ENCODE peak calls at places on chromosome 20, in eight cellular contexts. P is K562, L is HepG2, O is GM23338, S is HCT116, T is GM12878, F is H1, U is SK-N-SH. B is an unnamed sample.
A peak's percentile ranks its signal among the peaks of the same experiment; 100 is the strongest.

GRCh38 chr20:12535770-12536169 is 473.0 kb upstream of the SPTLC3 start:
- DNase-seq in P (no peak), L (no peak), O (peak; percentile 42), S (no peak), T (no peak), F (no peak), U (no peak), B (no peak)

GRCh38 chr20:58965270-58966064 is 15.6 kb upstream of the NELFCD start:
- DNase-seq in P (no peak), L (no peak), O (no peak), S (no peak), T (no peak), F (no peak), U (no peak), B (no peak)

GRCh38 chr20:19835533-19836222 is 77.6 kb downstream of the RIN2 start:
- DNase-seq in P (no peak), L (no peak), O (peak; percentile 51), S (no peak), T (no peak), F (no peak), U (peak; percentile 79), B (no peak)

GRCh38 chr20:63737690-63737939 is 1.2 kb downstream of the LIME1 start:
- DNase-seq in P (no peak), L (peak; percentile 60), O (peak; percentile 64), S (no peak), T (no peak), F (peak; percentile 57), U (peak; percentile 38), B (no peak)

GRCh38 chr20:57769756-57770155 is 59.9 kb upstream of the PMEPA1 start:
- DNase-seq in P (no peak), L (no peak), O (no peak), S (no peak), T (no peak), F (no peak), U (no peak), B (peak; percentile 61)

GRCh38 chr20:4435210-4435609 is 286.5 kb upstream of the PRND start:
- DNase-seq in P (no peak), L (no peak), O (no peak), S (no peak), T (no peak), F (no peak), U (no peak), B (no peak)

GRCh38 chr20:61526907-61527306 is 274.8 kb downstream of the CDH4 start:
- DNase-seq in P (no peak), L (no peak), O (no peak), S (no peak), T (no peak), F (no peak), U (no peak), B (no peak)

GRCh38 chr20:50111120-50111828 is 1.7 kb downstream of the UBE2V1 start:
- DNase-seq in P (peak; percentile 71), L (no peak), O (no peak), S (no peak), T (no peak), F (no peak), U (no peak), B (no peak)

GRCh38 chr20:11497543-11497942 is 420.1 kb upstream of the BTBD3 start:
- DNase-seq in P (no peak), L (no peak), O (peak; percentile 3), S (no peak), T (no peak), F (no peak), U (no peak), B (no peak)

GRCh38 chr20:25277941-25278521 is 30.1 kb downstream of the PYGB start:
- DNase-seq in P (no peak), L (no peak), O (no peak), S (no peak), T (no peak), F (peak; percentile 36), U (no peak), B (no peak)

GRCh38 chr20:48910360-48910781 is 11.1 kb upstream of the ARFGEF2 start:
- DNase-seq in P (no peak), L (no peak), O (no peak), S (no peak), T (no peak), F (no peak), U (no peak), B (peak; percentile 41)

GRCh38 chr20:20457392-20458126 is 89.7 kb downstream of the INSM1 start:
- DNase-seq in P (no peak), L (no peak), O (no peak), S (no peak), T (no peak), F (no peak), U (no peak), B (no peak)

GRCh38 chr20:46074006-46074405 is 15.8 kb downstream of the NCOA5 start:
- DNase-seq in P (no peak), L (no peak), O (peak; percentile 60), S (no peak), T (no peak), F (no peak), U (no peak), B (no peak)

GRCh38 chr20:54680872-54681297 is 205.5 kb downstream of the DOK5 start:
- DNase-seq in P (peak; percentile 61), L (peak; percentile 65), O (peak; percentile 73), S (peak; percentile 15), T (no peak), F (peak; percentile 70), U (peak; percentile 37), B (peak; percentile 42)

DNA sequence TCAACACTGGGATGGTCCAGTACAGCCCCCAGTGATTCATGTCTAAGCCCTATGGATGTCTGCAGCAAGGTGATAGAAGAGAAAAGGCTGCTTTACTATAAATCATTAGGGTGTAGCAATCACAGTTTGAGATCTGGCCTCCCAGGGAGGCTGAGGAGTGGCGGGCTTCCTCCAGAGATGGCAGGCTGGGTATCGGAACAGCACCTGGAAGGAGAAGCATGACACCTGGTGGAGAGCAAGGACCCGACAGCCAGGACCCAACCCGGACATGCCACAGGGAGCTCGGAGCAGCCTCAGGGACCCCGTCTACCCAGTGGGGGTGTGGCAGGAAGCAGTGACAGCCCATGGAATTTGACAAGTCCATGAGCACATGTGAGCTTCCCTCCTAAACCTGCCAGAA is 114.8 kb upstream of the CD93 start:
- DNase-seq in P (peak; percentile 60), L (peak; percentile 62), O (peak; percentile 85), S (peak; percentile 48), T (no peak), F (peak; percentile 70), U (peak; percentile 16), B (no peak)
- TF ChIP-seq CTCF in P (peak; percentile 80), L (peak; percentile 92), O (peak; percentile 64), S (peak; percentile 72), T (peak; percentile 40), F (peak; percentile 84), U (peak; percentile 51), B (peak; percentile 42)

GRCh38 chr20:36532822-36533221 is 8.5 kb upstream of the MYL9 start:
- DNase-seq in P (no peak), L (no peak), O (no peak), S (no peak), T (no peak), F (no peak), U (no peak), B (no peak)
- H3K4me2 ChIP-seq in P (no peak overlapping the region), L (no peak overlapping the region), O (no peak overlapping the region), S (no peak overlapping the region), T (no peak overlapping the region), F (no peak overlapping the region), U (no peak overlapping the region), B (no peak overlapping the region)

GRCh38 chr20:44711237-44711636 is 3.9 kb upstream of the CCN5 start:
- DNase-seq in P (no peak), L (no peak), O (no peak), S (no peak), T (no peak), F (no peak), U (no peak), B (no peak)
- TF ChIP-seq POLR2AphosphoS5 in P (no peak), L (no peak), O (no peak), S (no peak), T (no peak), F (no peak), U (no peak), B (no peak)

DNA sequence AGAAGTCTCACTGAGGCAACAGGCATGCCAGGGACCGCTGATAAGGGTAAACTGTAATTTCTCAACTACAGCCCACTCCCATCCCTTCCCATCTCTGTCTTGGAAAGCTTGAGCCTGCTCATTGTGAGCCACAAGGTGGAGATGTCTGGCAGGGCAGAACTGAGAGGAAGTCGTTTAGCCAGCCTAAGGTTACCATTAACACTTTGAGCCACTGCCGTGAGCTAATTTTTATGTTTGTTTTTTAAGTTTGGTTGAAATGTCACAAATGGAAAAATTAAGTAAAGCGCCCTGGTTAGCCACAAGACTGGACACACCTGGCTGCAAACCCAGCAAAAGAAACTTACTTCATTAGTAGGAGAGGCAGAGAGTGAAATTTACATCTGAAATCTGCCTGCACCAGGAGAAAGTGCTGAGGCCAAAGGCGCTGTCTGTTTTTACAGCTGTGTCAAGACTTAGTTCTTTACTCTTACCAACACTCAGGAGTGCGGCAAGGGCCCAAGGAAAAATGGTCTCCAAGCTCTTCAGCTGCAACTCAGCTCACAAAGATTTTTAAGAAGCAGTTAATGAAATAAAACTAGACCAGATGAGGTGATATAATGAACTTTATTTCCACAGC is 50.0 kb upstream of the FAM83C start:
- DNase-seq in P (no peak), L (no peak), O (peak; percentile 58), S (no peak), T (no peak), F (no peak), U (no peak), B (peak; percentile 30)
- TF ChIP-seq CTCF in P (peak; percentile 40), L (peak; percentile 35), O (peak; percentile 43), S (no peak), T (peak; percentile 6), F (peak; percentile 45), U (peak; percentile 27), B (peak; percentile 8)

GRCh38 chr20:39013662-39014109 is 51.5 kb downstream of the DHX35 start:
- DNase-seq in P (no peak), L (peak; percentile 87), O (no peak), S (no peak), T (no peak), F (no peak), U (no peak), B (no peak)
- H3K4me2 ChIP-seq in P (no peak overlapping the region), L (peak overlapping the region; percentile 5), O (no peak overlapping the region), S (no peak overlapping the region), T (no peak overlapping the region), F (no peak overlapping the region), U (no peak overlapping the region), B (no peak overlapping the region)

GRCh38 chr20:31603822-31604566 is 1.1 kb upstream of the ID1 start:
- DNase-seq in P (peak; percentile 99), L (peak; percentile 100), O (peak; percentile 100), S (peak; percentile 96), T (peak; percentile 28), F (peak; percentile 96), U (peak; percentile 90), B (peak; percentile 97)
- TF ChIP-seq POLR2AphosphoS5 in P (peak; percentile 66), L (peak; percentile 90), O (peak; percentile 63), S (peak; percentile 92), T (no peak), F (peak; percentile 80), U (peak; percentile 87), B (peak; percentile 58)

GRCh38 chr20:18063676-18064075 is 6.0 kb upstream of the OVOL2 start:
- DNase-seq in P (no peak), L (no peak), O (no peak), S (no peak), T (no peak), F (no peak), U (no peak), B (no peak)

GRCh38 chr20:18072532-18072931 is 14.8 kb upstream of the OVOL2 start:
- DNase-seq in P (no peak), L (no peak), O (no peak), S (no peak), T (no peak), F (no peak), U (no peak), B (no peak)

GRCh38 chr20:18066421-18067333 is 9.0 kb upstream of the OVOL2 start:
- DNase-seq in P (peak; percentile 5), L (peak; percentile 35), O (peak; percentile 54), S (no peak), T (no peak), F (no peak), U (no peak), B (no peak)
- TF ChIP-seq CTCF in P (no peak), L (peak; percentile 16), O (peak; percentile 66), S (no peak), T (no peak), F (no peak), U (no peak), B (no peak)